ENCODE peak calls at places on chromosomes 4 and X, in six cellular contexts. One of them, this sample, is unnamed.

GRCh38 chr4:55318135-55318534 is 27.9 kb upstream of the SRD5A3 start:
- DNase-seq in GM12892: no peak
- DNase-seq in upper lobe of right lung: no peak
- DNase-seq in SW 1271: no peak
- DNase-seq in T47D: no peak
- DNase-seq in colonic mucosa: no peak
- DNase-seq in this sample: no peak

GRCh38 chr4:108492816-108493595 is 127.4 kb upstream of the RPL34 start:
- DNase-seq in GM12892: no peak
- DNase-seq in upper lobe of right lung: no peak
- DNase-seq in SW 1271: no peak
- DNase-seq in T47D: peak
- DNase-seq in colonic mucosa: peak
- DNase-seq in this sample: no peak

GRCh38 chr4:7411896-7412585 is 22.7 kb downstream of the PSAPL1 start:
- DNase-seq in GM12892: no peak
- DNase-seq in upper lobe of right lung: peak
- DNase-seq in SW 1271: no peak
- DNase-seq in T47D: no peak
- DNase-seq in colonic mucosa: no peak
- DNase-seq in this sample: no peak

GRCh38 chr4:184328022-184328736 is 110.5 kb upstream of the ENPP6 start:
- DNase-seq in GM12892: no peak
- DNase-seq in upper lobe of right lung: no peak
- DNase-seq in SW 1271: no peak
- DNase-seq in T47D: peak
- DNase-seq in colonic mucosa: peak
- DNase-seq in this sample: no peak

GRCh38 chrX:119121341-119121740 is 6.3 kb downstream of the KIAA1210 start:
- DNase-seq in GM12892: no peak
- DNase-seq in upper lobe of right lung: no peak
- DNase-seq in SW 1271: no peak
- DNase-seq in T47D: no peak
- DNase-seq in colonic mucosa: no peak
- DNase-seq in this sample: no peak

GRCh38 chr4:80489798-80490197 is 154.3 kb downstream of the CFAP299 start:
- DNase-seq in GM12892: no peak
- DNase-seq in upper lobe of right lung: no peak
- DNase-seq in SW 1271: no peak
- DNase-seq in T47D: no peak
- DNase-seq in colonic mucosa: no peak
- DNase-seq in this sample: no peak

GRCh38 chr4:151935411-151935810 is 174.6 kb upstream of the GATB start:
- DNase-seq in GM12892: no peak
- DNase-seq in upper lobe of right lung: no peak
- DNase-seq in SW 1271: no peak
- DNase-seq in T47D: no peak
- DNase-seq in colonic mucosa: no peak
- DNase-seq in this sample: no peak

GRCh38 chr4:186134254-186134653 is 29.8 kb downstream of the FAM149A start:
- DNase-seq in GM12892: no peak
- DNase-seq in upper lobe of right lung: no peak
- DNase-seq in SW 1271: no peak
- DNase-seq in T47D: no peak
- DNase-seq in colonic mucosa: no peak
- DNase-seq in this sample: no peak

GRCh38 chr4:184993243-184993642 is 25.0 kb upstream of the HELT start:
- DNase-seq in GM12892: no peak
- DNase-seq in upper lobe of right lung: no peak
- DNase-seq in SW 1271: no peak
- DNase-seq in T47D: no peak
- DNase-seq in colonic mucosa: no peak
- DNase-seq in this sample: no peak

GRCh38 chrX:151396042-151396826 is 772 bp upstream of the VMA21 start:
- DNase-seq in GM12892: no peak
- DNase-seq in upper lobe of right lung: peak
- DNase-seq in SW 1271: no peak
- DNase-seq in T47D: no peak
- DNase-seq in colonic mucosa: no peak
- DNase-seq in this sample: peak

GRCh38 chr4:64581422-64581821 is 172.2 kb upstream of the TECRL start:
- DNase-seq in GM12892: no peak
- DNase-seq in upper lobe of right lung: no peak
- DNase-seq in SW 1271: no peak
- DNase-seq in T47D: peak
- DNase-seq in colonic mucosa: no peak
- DNase-seq in this sample: no peak

GRCh38 chr4:128191115-128191897 is 96.3 kb downstream of the PGRMC2 start:
- DNase-seq in GM12892: peak
- DNase-seq in upper lobe of right lung: no peak
- DNase-seq in SW 1271: no peak
- DNase-seq in T47D: peak
- DNase-seq in colonic mucosa: peak
- DNase-seq in this sample: peak

GRCh38 chr4:2785613-2786012 is 7.3 kb upstream of the SH3BP2 start:
- DNase-seq in GM12892: no peak
- DNase-seq in upper lobe of right lung: no peak
- DNase-seq in SW 1271: no peak
- DNase-seq in T47D: peak
- DNase-seq in colonic mucosa: no peak
- DNase-seq in this sample: no peak

GRCh38 chr4:88745581-88746163 is 48.0 kb upstream of the NAP1L5 start:
- DNase-seq in GM12892: no peak
- DNase-seq in upper lobe of right lung: no peak
- DNase-seq in SW 1271: no peak
- DNase-seq in T47D: no peak
- DNase-seq in colonic mucosa: no peak
- DNase-seq in this sample: no peak

GRCh38 chr4:142383800-142384470 is 462.2 kb downstream of the INPP4B start:
- DNase-seq in GM12892: no peak
- DNase-seq in upper lobe of right lung: no peak
- DNase-seq in SW 1271: no peak
- DNase-seq in T47D: no peak
- DNase-seq in colonic mucosa: no peak
- DNase-seq in this sample: no peak

GRCh38 chr4:8646296-8647093 is 53.9 kb downstream of the CPZ start:
- DNase-seq in GM12892: no peak
- DNase-seq in upper lobe of right lung: no peak
- DNase-seq in SW 1271: no peak
- DNase-seq in T47D: no peak
- DNase-seq in colonic mucosa: peak
- DNase-seq in this sample: no peak

GRCh38 chr4:172871381-172871780 is 297.2 kb upstream of the GALNT7 start:
- DNase-seq in GM12892: no peak
- DNase-seq in upper lobe of right lung: no peak
- DNase-seq in SW 1271: no peak
- DNase-seq in T47D: peak
- DNase-seq in colonic mucosa: no peak
- DNase-seq in this sample: no peak

GRCh38 chr4:41787931-41788330 is 39.4 kb upstream of the PHOX2B start:
- DNase-seq in GM12892: no peak
- DNase-seq in upper lobe of right lung: no peak
- DNase-seq in SW 1271: no peak
- DNase-seq in T47D: no peak
- DNase-seq in colonic mucosa: no peak
- DNase-seq in this sample: no peak

GRCh38 chrX:45710081-45710801 is 509.6 kb upstream of the DIPK2B start:
- DNase-seq in GM12892: no peak
- DNase-seq in upper lobe of right lung: no peak
- DNase-seq in SW 1271: peak
- DNase-seq in T47D: no peak
- DNase-seq in colonic mucosa: no peak
- DNase-seq in this sample: no peak

GRCh38 chrX:154039577-154039976 is 19.9 kb upstream of the IRAK1 start:
- DNase-seq in GM12892: no peak
- DNase-seq in upper lobe of right lung: no peak
- DNase-seq in SW 1271: no peak
- DNase-seq in T47D: no peak
- DNase-seq in colonic mucosa: no peak
- DNase-seq in this sample: no peak

GRCh38 chr4:1368421-1369090 is 21.5 kb downstream of the UVSSA start:
- DNase-seq in GM12892: no peak
- DNase-seq in upper lobe of right lung: peak
- DNase-seq in SW 1271: no peak
- DNase-seq in T47D: no peak
- DNase-seq in colonic mucosa: no peak
- DNase-seq in this sample: peak

GRCh38 chrX:121256653-121257052 is 209.2 kb downstream of the GLUD2 start:
- DNase-seq in GM12892: no peak
- DNase-seq in upper lobe of right lung: no peak
- DNase-seq in SW 1271: no peak
- DNase-seq in T47D: no peak
- DNase-seq in colonic mucosa: no peak
- DNase-seq in this sample: no peak

GRCh38 chrX:68232206-68232605 is 201.1 kb downstream of the OPHN1 start:
- DNase-seq in GM12892: no peak
- DNase-seq in upper lobe of right lung: no peak
- DNase-seq in SW 1271: no peak
- DNase-seq in T47D: peak
- DNase-seq in colonic mucosa: no peak
- DNase-seq in this sample: no peak

GRCh38 chrX:56745019-56745418 is 16.0 kb downstream of the NBDY start:
- DNase-seq in GM12892: no peak
- DNase-seq in upper lobe of right lung: no peak
- DNase-seq in SW 1271: no peak
- DNase-seq in T47D: no peak
- DNase-seq in colonic mucosa: no peak
- DNase-seq in this sample: no peak

GRCh38 chr4:97664741-97665140 is 478.5 kb downstream of the STPG2 start:
- DNase-seq in GM12892: no peak
- DNase-seq in upper lobe of right lung: no peak
- DNase-seq in SW 1271: no peak
- DNase-seq in T47D: no peak
- DNase-seq in colonic mucosa: no peak
- DNase-seq in this sample: no peak

This sample was measured in left colon.